ENCODE peak calls at places on chromosomes 5 and 9, in four cellular contexts. C is A549; K is H1; H is naive thymus-derived CD4-positive, alpha-beta T cell. O is an unnamed sample.
A peak's percentile ranks its signal among the peaks of the same experiment; 100 is the strongest.

GRCh38 chr5:114412509-114413171 is 50.8 kb downstream of the KCNN2 start:
- DNase-seq in C (no peak), K (no peak), H (no peak), O (no peak)

GRCh38 chr5:91219803-91220371 is 163.2 kb downstream of the ARRDC3 start:
- DNase-seq in C (peak; percentile 73), K (no peak), H (peak; percentile 13), O (no peak)

GRCh38 chr5:74034738-74035137 is 408.7 kb downstream of the ARHGEF28 start:
- DNase-seq in C (peak; percentile 6), K (no peak), H (no peak), O (no peak)

GRCh38 chr5:1760656-1761452 is 38.8 kb downstream of the MRPL36 start:
- DNase-seq in C (no peak), K (peak; percentile 46), H (no peak), O (no peak)

GRCh38 chr5:2222246-2222645 is 339.5 kb upstream of the IRX4 start:
- DNase-seq in C (no peak), K (no peak), H (no peak), O (no peak)

GRCh38 chr9:114771901-114772300 is 33.9 kb downstream of the TNFSF15 start:
- DNase-seq in C (no peak), K (no peak), H (no peak), O (no peak)

GRCh38 chr9:123360161-123361085 is 4.4 kb downstream of the CRB2 start:
- DNase-seq in C (peak; percentile 56), K (peak; percentile 100), H (no peak), O (no peak)

GRCh38 chr5:167348286-167348926 is 943.0 kb upstream of the WWC1 start:
- DNase-seq in C (no peak), K (no peak), H (no peak), O (no peak)

GRCh38 chr5:160774646-160775313 is 77.2 kb downstream of the ATP10B start:
- DNase-seq in C (no peak), K (no peak), H (no peak), O (no peak)

GRCh38 chr9:119898316-119898715 is 529.1 kb upstream of the BRINP1 start:
- DNase-seq in C (no peak), K (no peak), H (no peak), O (no peak)

GRCh38 chr9:111298831-111299603 is 31.0 kb downstream of the OR2K2 start:
- DNase-seq in C (peak; percentile 66), K (no peak), H (peak; percentile 14), O (peak; percentile 90)

GRCh38 chr5:140344683-140345423 is 1.6 kb downstream of the HBEGF start:
- DNase-seq in C (no peak), K (no peak), H (no peak), O (no peak)

GRCh38 chr5:10676224-10676623 is 84.8 kb downstream of the DAP start:
- DNase-seq in C (no peak), K (no peak), H (no peak), O (no peak)

GRCh38 chr5:25975881-25976280 is 1062.5 kb downstream of the CDH9 start:
- DNase-seq in C (no peak), K (no peak), H (no peak), O (no peak)

GRCh38 chr5:74320526-74320925 is 320.0 kb downstream of the ENC1 start:
- DNase-seq in C (no peak), K (no peak), H (no peak), O (no peak)

GRCh38 chr5:113514263-113514590 is 733 bp downstream of the YTHDC2 start:
- DNase-seq in C (no peak), K (no peak), H (no peak), O (no peak)

GRCh38 chr9:79512251-79512650 is 59.5 kb upstream of the TLE4 start:
- DNase-seq in C (no peak), K (no peak), H (no peak), O (no peak)

GRCh38 chr9:95085036-95085770 is 232.3 kb downstream of the FANCC start:
- DNase-seq in C (no peak), K (no peak), H (no peak), O (no peak)

GRCh38 chr5:122312670-122312988 is 592 bp downstream of the SNCAIP start:
- DNase-seq in C (no peak), K (no peak), H (no peak), O (no peak)

GRCh38 chr9:84315278-84315877 is 25.2 kb downstream of the SLC28A3 start:
- DNase-seq in C (peak; percentile 61), K (peak; percentile 65), H (peak; percentile 49), O (peak; percentile 20)

GRCh38 chr5:17727212-17727611 is 93.0 kb downstream of the TAF11L14 start:
- DNase-seq in C (no peak), K (no peak), H (no peak), O (no peak)

GRCh38 chr5:156186760-156187159 is 140.2 kb upstream of the SGCD start:
- DNase-seq in C (peak; percentile 82), K (no peak), H (no peak), O (no peak)

GRCh38 chr5:156178117-156178516 is 148.8 kb upstream of the SGCD start:
- DNase-seq in C (no peak), K (no peak), H (no peak), O (no peak)

GRCh38 chr5:156181656-156182055 is 145.3 kb upstream of the SGCD start:
- DNase-seq in C (peak; percentile 96), K (no peak), H (no peak), O (no peak)

GRCh38 chr5:156188026-156188425 is 138.9 kb upstream of the SGCD start:
- DNase-seq in C (no peak), K (no peak), H (no peak), O (no peak)

DNA sequence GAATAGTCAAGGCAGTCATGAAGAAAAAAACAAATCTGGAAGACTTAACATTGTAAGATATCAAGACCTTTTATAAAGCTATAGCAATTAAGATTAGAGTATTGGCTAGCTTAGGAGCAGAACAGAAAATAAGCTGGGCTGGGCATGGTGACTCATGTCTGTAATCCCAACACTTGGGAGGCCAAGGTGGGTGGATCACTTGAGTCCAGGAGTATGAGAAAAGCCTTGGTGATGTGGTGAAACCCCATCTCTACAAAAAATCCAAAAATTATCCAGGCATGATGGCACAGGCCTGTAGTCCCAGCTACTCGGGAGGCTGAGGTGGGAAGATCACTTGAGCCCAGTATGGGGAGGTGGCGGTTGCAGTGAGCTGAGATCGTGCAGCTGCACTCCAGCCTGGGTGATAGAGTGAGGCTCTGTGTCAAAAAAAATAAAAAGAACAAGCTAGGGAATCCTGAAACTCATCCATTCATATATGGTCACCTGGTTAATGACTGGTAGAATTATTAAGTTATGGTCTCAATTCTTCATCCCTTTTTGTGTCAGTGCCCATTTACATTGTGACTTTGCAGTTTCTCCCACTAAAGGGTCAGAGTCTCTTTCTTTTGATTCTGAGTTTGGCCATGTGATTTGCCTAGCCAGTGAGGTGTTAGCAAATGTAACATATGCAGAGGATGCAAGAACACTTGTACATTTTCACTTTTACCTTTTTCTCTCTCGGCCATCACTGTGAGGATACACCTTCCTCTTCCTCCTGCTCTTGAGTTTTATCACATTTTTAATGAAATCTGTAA is 144.6 kb upstream of the SGCD start:
- DNase-seq in C (peak; percentile 91), K (no peak), H (no peak), O (no peak)
- H3K27ac ChIP-seq in C (peak overlapping the region; percentile 93), K (no peak overlapping the region), H (no peak overlapping the region), O (no peak overlapping the region)

GRCh38 chr5:141617128-141617527 is 1.7 kb downstream of the DIAPH1 start:
- DNase-seq in C (no peak), K (no peak), H (no peak), O (no peak)

GRCh38 chr5:141617682-141618029 is 1.1 kb downstream of the DIAPH1 start:
- DNase-seq in C (no peak), K (no peak), H (no peak), O (no peak)

GRCh38 chr5:141618030-141618803 is 583 bp downstream of the DIAPH1 start:
- DNase-seq in C (peak; percentile 78), K (peak; percentile 76), H (peak; percentile 55), O (no peak)

GRCh38 chr5:141613344-141613743 is 5.5 kb downstream of the DIAPH1 start:
- DNase-seq in C (no peak), K (no peak), H (no peak), O (no peak)

DNA sequence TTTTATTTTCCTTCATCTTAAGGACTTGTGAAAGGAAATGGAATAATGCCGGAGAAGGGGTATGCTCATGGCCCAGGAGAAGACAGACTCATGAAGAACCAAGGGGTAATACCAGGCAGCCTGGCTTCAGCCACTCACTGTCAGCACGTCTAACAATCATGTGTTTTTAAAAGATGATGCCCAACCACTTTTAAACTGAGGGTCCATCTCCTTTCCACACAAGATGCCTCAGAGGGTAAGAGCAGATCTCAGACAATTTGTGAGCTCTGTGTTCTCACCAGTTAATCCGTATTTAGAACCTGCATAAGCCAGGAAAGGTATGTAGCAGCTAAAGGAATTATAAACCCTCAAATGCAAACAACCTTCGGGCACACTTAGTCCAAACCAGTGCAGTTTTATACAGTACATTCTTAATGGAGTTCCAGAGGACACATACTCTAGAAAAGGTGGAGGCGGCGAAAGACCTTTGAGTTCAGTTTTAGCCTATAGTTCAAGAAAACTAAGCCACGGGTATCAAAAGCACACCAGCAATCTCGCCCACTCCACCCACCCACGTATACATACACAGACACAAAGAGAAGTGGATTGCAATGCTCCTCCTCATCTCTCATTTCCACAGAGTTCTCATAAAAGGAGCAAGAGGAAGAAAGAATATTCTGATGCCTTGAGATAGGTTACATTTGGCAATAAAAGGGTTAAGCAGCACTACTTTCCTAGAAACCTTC is 2.6 kb downstream of the DIAPH1 start:
- DNase-seq in C (no peak), K (no peak), H (no peak), O (no peak)
- H3K4me3 ChIP-seq in C (no peak overlapping the region), K (no peak overlapping the region), H (peak overlapping the region; percentile 77), O (no peak overlapping the region)

GRCh38 chr5:14358536-14358935 is 215.4 kb downstream of the TRIO start:
- DNase-seq in C (no peak), K (no peak), H (no peak), O (no peak)
- H3K27ac ChIP-seq in C (no peak overlapping the region), K (no peak overlapping the region), H (no peak overlapping the region), O (no peak overlapping the region)

GRCh38 chr9:16115994-16116393 is 563.2 kb downstream of the CCDC171 start:
- DNase-seq in C (no peak), K (no peak), H (no peak), O (no peak)
- H3K4me3 ChIP-seq in C (no peak overlapping the region), K (no peak overlapping the region), H (no peak overlapping the region), O (no peak overlapping the region)

O was measured in SK-N-MC.